ENCODE peak calls at places on chromosome 18, in five cellular contexts. U is astrocyte of the spinal cord, A is fibroblast of lung, T is EL, H is right cardiac atrium. B is an unnamed sample.

GRCh38 chr18:9944805-9945204 is 31.0 kb downstream of the VAPA start:
- DNase-seq in A (no peak), U (no peak), T (no peak), H (no peak), B (no peak)

GRCh38 chr18:47191956-47192355 is 15.8 kb upstream of the IER3IP1 start:
- DNase-seq in A (no peak), T (peak), U (no peak), H (no peak), B (peak)

GRCh38 chr18:13989209-13989608 is 73.9 kb upstream of the MC2R start:
- DNase-seq in T (no peak), A (no peak), U (no peak), H (no peak), B (no peak)

GRCh38 chr18:37409870-37410269 is 155.7 kb downstream of the CELF4 start:
- DNase-seq in T (no peak), A (peak), U (no peak), H (peak), B (no peak)

GRCh38 chr18:52313213-52313612 is 26.8 kb upstream of the DCC start:
- DNase-seq in H (no peak), U (peak), T (no peak), A (no peak), B (peak)

GRCh38 chr18:44709297-44710117 is 28.8 kb downstream of the SETBP1 start:
- DNase-seq in A (peak), U (no peak), H (no peak), T (no peak), B (no peak)

GRCh38 chr18:52677991-52678390 is 338.0 kb downstream of the DCC start:
- DNase-seq in T (no peak), U (no peak), A (no peak), H (no peak), B (no peak)

GRCh38 chr18:56982756-56983155 is 164.1 kb upstream of the BOD1L2 start:
- DNase-seq in T (no peak), A (no peak), U (no peak), H (no peak), B (no peak)

GRCh38 chr18:48409591-48410094 is 460 bp upstream of the ZBTB7C start:
- DNase-seq in T (no peak), A (peak), H (peak), U (no peak), B (peak)

GRCh38 chr18:25950321-25950720 is 140.1 kb downstream of the SS18 start:
- DNase-seq in T (no peak), H (no peak), U (no peak), A (no peak), B (no peak)

GRCh38 chr18:25351773-25352628 is at the start of gene ZNF521:
- DNase-seq in A (peak), T (peak), H (peak), U (peak), B (peak)

GRCh38 chr18:8998481-8999217 is 103.8 kb upstream of the NDUFV2 start:
- DNase-seq in T (peak), H (no peak), U (no peak), A (peak), B (no peak)

GRCh38 chr18:3624818-3625716 is 175.1 kb downstream of the TGIF1 start:
- DNase-seq in H (no peak), T (peak), A (peak), U (peak), B (peak)

GRCh38 chr18:59725177-59725576 is 28.0 kb upstream of the CCBE1 start:
- DNase-seq in T (peak), U (no peak), H (no peak), A (peak), B (no peak)

GRCh38 chr18:60413944-60414547 is 41.5 kb upstream of the MC4R start:
- DNase-seq in H (no peak), T (peak), U (no peak), A (peak), B (peak)

GRCh38 chr18:23126352-23127056 is 8.8 kb upstream of the CABLES1 start:
- DNase-seq in U (no peak), A (no peak), H (no peak), T (no peak), B (no peak)

GRCh38 chr18:76988015-76988826 is 144.4 kb downstream of the MBP start:
- DNase-seq in H (peak), A (no peak), U (no peak), T (no peak), B (no peak)

GRCh38 chr18:9321017-9321452 is 13.5 kb upstream of the TWSG1 start:
- DNase-seq in A (peak), U (no peak), H (no peak), T (peak), B (peak)

GRCh38 chr18:75041586-75041985 is 167.4 kb downstream of the PTGR3 start:
- DNase-seq in H (no peak), T (peak), A (peak), U (peak), B (peak)

GRCh38 chr18:45765740-45766139 is 41.8 kb downstream of the SLC14A1 start:
- DNase-seq in U (no peak), H (no peak), A (no peak), T (no peak), B (peak)

GRCh38 chr18:3720818-3721545 is 271.0 kb downstream of the TGIF1 start:
- DNase-seq in T (no peak), H (no peak), U (no peak), A (no peak), B (no peak)

GRCh38 chr18:54606835-54607212 is 15.8 kb downstream of the DYNAP start:
- DNase-seq in H (no peak), A (no peak), T (no peak), U (no peak), B (no peak)

GRCh38 chr18:72910045-72910444 is 42.3 kb upstream of the NETO1 start:
- DNase-seq in T (no peak), U (peak), A (no peak), H (no peak), B (no peak)

GRCh38 chr18:72940509-72940908 is 72.7 kb upstream of the NETO1 start:
- DNase-seq in A (no peak), H (no peak), T (no peak), U (no peak), B (no peak)

GRCh38 chr18:53534695-53535094 is 689.8 kb downstream of the MBD2 start:
- DNase-seq in U (no peak), T (no peak), A (no peak), H (no peak), B (peak)

GRCh38 chr18:21364471-21364870 is 122.4 kb downstream of the GREB1L start:
- DNase-seq in A (no peak), H (no peak), U (no peak), T (no peak), B (no peak)

GRCh38 chr18:55587341-55588000 is 521 bp downstream of the TCF4 start:
- DNase-seq in A (peak), T (peak), U (peak), H (peak), B (peak)

GRCh38 chr18:21443776-21444464 is 156.6 kb downstream of the ESCO1 start:
- DNase-seq in A (no peak), H (no peak), U (no peak), T (no peak), B (no peak)

GRCh38 chr18:56873441-56874140 is 222.4 kb downstream of the WDR7 start:
- DNase-seq in T (no peak), U (no peak), H (no peak), A (no peak), B (no peak)

GRCh38 chr18:11251891-11252270 is 102.5 kb upstream of the PIEZO2 start:
- DNase-seq in A (peak), H (no peak), U (peak), T (peak), B (peak)

GRCh38 chr18:48727685-48728084 is 188.9 kb downstream of the CTIF start:
- DNase-seq in H (no peak), A (peak), U (no peak), T (peak), B (peak)